ENCODE peak calls at places on chromosomes 3 and 15, in six cellular contexts. One of them, this sample, is unnamed.
A peak's percentile ranks its signal among the peaks of the same experiment; 100 is the strongest.

GRCh38 chr3:126389112-126389791 is 5.5 kb upstream of the CFAP100 start:
- DNase-seq in germinal center: peak; percentile 73
- DNase-seq in skeletal muscle cell: peak; percentile 38
- DNase-seq in cardiac fibroblast: peak; percentile 93
- DNase-seq in substantia nigra: peak; percentile 85
- DNase-seq in astrocyte of the spinal cord: peak; percentile 78
- DNase-seq in this sample: peak; percentile 81

GRCh38 chr3:128278761-128279593 is 125.7 kb downstream of the EEFSEC start:
- DNase-seq in germinal center: no peak
- DNase-seq in skeletal muscle cell: peak; percentile 78
- DNase-seq in cardiac fibroblast: peak; percentile 94
- DNase-seq in substantia nigra: peak; percentile 33
- DNase-seq in astrocyte of the spinal cord: peak; percentile 94
- DNase-seq in this sample: peak; percentile 47

GRCh38 chr3:101561630-101562328 is at the start of gene TRMT10C:
- DNase-seq in germinal center: peak; percentile 91
- DNase-seq in skeletal muscle cell: peak; percentile 72
- DNase-seq in cardiac fibroblast: peak; percentile 94
- DNase-seq in substantia nigra: peak; percentile 87
- DNase-seq in astrocyte of the spinal cord: peak; percentile 95
- DNase-seq in this sample: peak; percentile 94

GRCh38 chr3:129228891-129229585 is 20.4 kb upstream of the COPG1 start:
- DNase-seq in germinal center: no peak
- DNase-seq in skeletal muscle cell: no peak
- DNase-seq in cardiac fibroblast: peak; percentile 69
- DNase-seq in substantia nigra: no peak
- DNase-seq in astrocyte of the spinal cord: peak; percentile 69
- DNase-seq in this sample: peak; percentile 70

GRCh38 chr15:50380089-50380488 is 25.1 kb upstream of the GABPB1 start:
- DNase-seq in germinal center: no peak
- DNase-seq in skeletal muscle cell: no peak
- DNase-seq in cardiac fibroblast: peak; percentile 33
- DNase-seq in substantia nigra: no peak
- DNase-seq in astrocyte of the spinal cord: peak; percentile 18
- DNase-seq in this sample: no peak

GRCh38 chr3:190847423-190847822 is 15.1 kb downstream of the GMNC start:
- DNase-seq in germinal center: no peak
- DNase-seq in skeletal muscle cell: no peak
- DNase-seq in cardiac fibroblast: no peak
- DNase-seq in substantia nigra: no peak
- DNase-seq in astrocyte of the spinal cord: no peak
- DNase-seq in this sample: no peak

GRCh38 chr15:61483599-61483998 is 254.5 kb upstream of the RORA start:
- DNase-seq in germinal center: no peak
- DNase-seq in skeletal muscle cell: no peak
- DNase-seq in cardiac fibroblast: no peak
- DNase-seq in substantia nigra: no peak
- DNase-seq in astrocyte of the spinal cord: no peak
- DNase-seq in this sample: no peak

GRCh38 chr3:72606005-72606800 is 242.0 kb downstream of the SHQ1 start:
- DNase-seq in germinal center: no peak
- DNase-seq in skeletal muscle cell: no peak
- DNase-seq in cardiac fibroblast: no peak
- DNase-seq in substantia nigra: no peak
- DNase-seq in astrocyte of the spinal cord: no peak
- DNase-seq in this sample: no peak

GRCh38 chr3:12869025-12869695 is 27.8 kb upstream of the RPL32 start:
- DNase-seq in germinal center: peak; percentile 71
- DNase-seq in skeletal muscle cell: no peak
- DNase-seq in cardiac fibroblast: peak; percentile 10
- DNase-seq in substantia nigra: no peak
- DNase-seq in astrocyte of the spinal cord: no peak
- DNase-seq in this sample: no peak

GRCh38 chr15:88982304-88982945 is 69.2 kb upstream of the MFGE8 start:
- DNase-seq in germinal center: no peak
- DNase-seq in skeletal muscle cell: peak; percentile 87
- DNase-seq in cardiac fibroblast: peak; percentile 94
- DNase-seq in substantia nigra: no peak
- DNase-seq in astrocyte of the spinal cord: peak; percentile 82
- DNase-seq in this sample: peak; percentile 72

GRCh38 chr3:153641321-153641720 is 479.3 kb downstream of the RAP2B start:
- DNase-seq in germinal center: no peak
- DNase-seq in skeletal muscle cell: no peak
- DNase-seq in cardiac fibroblast: no peak
- DNase-seq in substantia nigra: no peak
- DNase-seq in astrocyte of the spinal cord: no peak
- DNase-seq in this sample: no peak

This sample was measured in MG63.